ENCODE peak calls at places on chromosomes 16 and 17, in seven cellular contexts. A is NCI-H1105 treated with DMSO at 0.1 percent for 48 hours; E is IMR-90; F is GM04504; M is Peyer's patch; J is epithelial cell of esophagus; H is stimulated activated CD8-positive, alpha-beta memory T cell treated with anti-CD3 and anti-CD28 coated beads, Interleukin-7, amount 100 ng/mL, for 1 hour. U is an unnamed sample.
A peak's percentile ranks its signal among the peaks of the same experiment; 100 is the strongest.

GRCh38 chr17:36942631-36943125 is 5.4 kb downstream of the LHX1 start:
- DNase-seq in F (no peak), J (no peak), H (no peak), M (no peak), E (no peak), A (no peak), U (no peak)

GRCh38 chr17:6427284-6427781 is 7.6 kb downstream of the AIPL1 start:
- DNase-seq in H (no peak), E (peak; percentile 16), A (no peak), J (no peak), M (no peak), F (no peak), U (peak; percentile 20)

GRCh38 chr17:30309591-30309990 is 17.8 kb upstream of the BLMH start:
- DNase-seq in A (no peak), E (no peak), J (no peak), M (no peak), F (no peak), H (no peak), U (no peak)

GRCh38 chr16:7910116-7910515 is 577.5 kb downstream of the RBFOX1 start:
- DNase-seq in F (no peak), M (no peak), E (no peak), H (no peak), A (no peak), J (no peak), U (no peak)

GRCh38 chr17:49994085-49995054 is 654 bp downstream of the DLX3 start:
- DNase-seq in F (no peak), H (no peak), A (peak; percentile 19), M (no peak), J (no peak), E (no peak), U (no peak)

GRCh38 chr17:31391496-31391949 is at the start of gene RAB11FIP4:
- DNase-seq in F (no peak), E (no peak), J (no peak), H (no peak), A (peak; percentile 18), M (no peak), U (no peak)

GRCh38 chr17:82647593-82648164 is 565 bp downstream of the WDR45B start:
- DNase-seq in H (peak; percentile 9), J (peak; percentile 36), E (no peak), F (no peak), M (peak; percentile 71), A (no peak), U (no peak)

GRCh38 chr17:3815122-3815521 is 14.1 kb upstream of the ITGAE start:
- DNase-seq in J (no peak), F (no peak), E (no peak), A (no peak), H (no peak), M (no peak), U (no peak)

GRCh38 chr16:79369796-79370195 is 230.7 kb downstream of the MAF start:
- DNase-seq in E (no peak), M (no peak), F (no peak), H (no peak), A (no peak), J (no peak), U (no peak)